ENCODE peak calls at places on chromosomes 11 and 22, in six cellular contexts. V is uterus; S is dorsolateral prefrontal cortex; X is colonic mucosa; J is CD8-positive, alpha-beta T cell; E is Panc1. N is an unnamed sample.
A peak's percentile ranks its signal among the peaks of the same experiment; 100 is the strongest.

GRCh38 chr11:132028380-132029240 is 658.2 kb downstream of the NTM start:
- DNase-seq in V (peak; percentile 23), J (no peak), X (peak; percentile 31), S (no peak), E (peak; percentile 4), N (no peak)

GRCh38 chr11:66974724-66975402 is at the start of gene C11orf86:
- DNase-seq in S (no peak), J (no peak), X (peak; percentile 63), V (no peak), E (no peak), N (peak; percentile 89)

GRCh38 chr11:17066691-17067090 is 10.8 kb downstream of the RPS13 start:
- DNase-seq in V (no peak), E (no peak), S (no peak), J (no peak), X (no peak), N (no peak)

GRCh38 chr11:83680351-83680750 is 394.2 kb upstream of the CCDC90B start:
- DNase-seq in V (no peak), J (no peak), S (no peak), E (no peak), X (no peak), N (no peak)

GRCh38 chr11:12206529-12206928 is 96.1 kb downstream of the MICAL2 start:
- DNase-seq in J (no peak), S (no peak), X (no peak), E (no peak), V (no peak), N (no peak)

GRCh38 chr11:15976433-15977045 is 379.8 kb downstream of the SOX6 start:
- DNase-seq in J (no peak), E (no peak), S (no peak), X (no peak), V (no peak), N (no peak)

GRCh38 chr11:13337986-13338436 is 60.4 kb downstream of the BMAL1 start:
- DNase-seq in V (no peak), S (no peak), E (no peak), J (no peak), X (no peak), N (no peak)

GRCh38 chr22:50146440-50147228 is 23.9 kb upstream of the PANX2 start:
- DNase-seq in V (peak; percentile 65), J (no peak), E (no peak), X (peak; percentile 64), S (peak; percentile 79), N (peak; percentile 75)

GRCh38 chr11:71962428-71963038 is 33.7 kb downstream of the RNF121 start:
- DNase-seq in E (no peak), V (no peak), X (no peak), S (no peak), J (no peak), N (no peak)

GRCh38 chr11:67301951-67302516 is 1.3 kb upstream of the SSH3 start:
- DNase-seq in E (no peak), S (peak; percentile 49), V (no peak), X (peak; percentile 78), J (peak; percentile 3), N (no peak)

GRCh38 chr22:26573026-26573662 is 16.8 kb downstream of the TPST2 start:
- DNase-seq in J (peak; percentile 18), V (no peak), E (no peak), S (no peak), X (no peak), N (peak; percentile 30)

GRCh38 chr11:62337682-62338181 is 484 bp downstream of the ASRGL1 start:
- DNase-seq in S (peak; percentile 51), J (peak; percentile 12), X (peak; percentile 49), V (peak; percentile 17), E (no peak), N (no peak)

GRCh38 chr11:60711316-60711715 is 11.9 kb downstream of the MS4A8 start:
- DNase-seq in V (no peak), S (no peak), X (no peak), E (no peak), J (no peak), N (peak; percentile 60)

GRCh38 chr22:29307658-29308147 is 1.3 kb downstream of the GAS2L1 start:
- DNase-seq in V (no peak), J (no peak), S (no peak), E (no peak), X (no peak), N (no peak)

GRCh38 chr11:62050716-62051115 is 73.1 kb upstream of the INCENP start:
- DNase-seq in E (no peak), S (no peak), J (no peak), X (no peak), V (no peak), N (no peak)

GRCh38 chr11:26324270-26324669 is 7.7 kb upstream of the ANO3 start:
- DNase-seq in V (no peak), S (no peak), X (no peak), E (no peak), J (no peak), N (no peak)

GRCh38 chr11:89491141-89491690 is at the start of gene NOX4:
- DNase-seq in E (no peak), X (no peak), S (no peak), J (no peak), V (peak; percentile 39), N (no peak)

GRCh38 chr11:25734592-25735211 is 597.2 kb upstream of the ANO3 start:
- DNase-seq in V (no peak), E (no peak), S (no peak), X (no peak), J (no peak), N (no peak)

GRCh38 chr22:29369460-29369859 is 18.9 kb downstream of the AP1B1 start:
- DNase-seq in J (no peak), V (peak; percentile 64), X (no peak), E (no peak), S (peak; percentile 57), N (peak; percentile 61)

GRCh38 chr11:206516-207212 is 535 bp downstream of the BET1L start:
- DNase-seq in X (peak; percentile 59), S (peak; percentile 29), V (no peak), E (no peak), J (peak; percentile 28), N (peak; percentile 66)

GRCh38 chr22:29733362-29734322 is 13.8 kb downstream of the CABP7 start:
- DNase-seq in E (no peak), X (peak; percentile 39), S (no peak), V (no peak), J (no peak), N (peak; percentile 67)

GRCh38 chr22:17120281-17120680 is 879 bp downstream of the TMEM121B start:
- DNase-seq in V (peak; percentile 33), E (no peak), X (no peak), S (no peak), J (peak; percentile 71), N (peak; percentile 55)

GRCh38 chr11:61551630-61552029 is 29.2 kb downstream of the SYT7 start:
- DNase-seq in E (no peak), X (no peak), J (no peak), S (no peak), V (no peak), N (no peak)

GRCh38 chr22:17272511-17272991 is 53.3 kb upstream of the ADA2 start:
- DNase-seq in S (no peak), E (no peak), X (no peak), V (no peak), J (no peak), N (no peak)

GRCh38 chr11:5380740-5381342 is 2.8 kb upstream of the OR51M1 start:
- DNase-seq in X (peak; percentile 48), J (peak; percentile 4), E (peak; percentile 45), V (no peak), S (no peak), N (no peak)

GRCh38 chr11:2387266-2387982 is 10.3 kb downstream of the CD81 start:
- DNase-seq in E (no peak), S (no peak), J (peak; percentile 37), X (no peak), V (no peak), N (no peak)

GRCh38 chr22:50189184-50189848 is 3.6 kb downstream of the TRABD start:
- DNase-seq in J (no peak), V (no peak), E (no peak), S (no peak), X (peak; percentile 64), N (no peak)

GRCh38 chr11:17887779-17888178 is 125.1 kb downstream of the SERGEF start:
- DNase-seq in X (no peak), E (no peak), V (no peak), J (no peak), S (no peak), N (no peak)

GRCh38 chr11:58530236-58530635 is 22.3 kb upstream of the OR5B21 start:
- DNase-seq in E (no peak), J (peak; percentile 55), V (no peak), S (no peak), X (no peak), N (peak; percentile 47)

GRCh38 chr11:100936781-100937180 is 192.8 kb downstream of the PGR start:
- DNase-seq in E (no peak), S (no peak), V (no peak), J (no peak), X (no peak), N (no peak)

GRCh38 chr11:100930185-100930778 is 199.3 kb downstream of the PGR start:
- DNase-seq in S (no peak), J (no peak), X (no peak), V (no peak), E (no peak), N (no peak)

GRCh38 chr11:100929377-100929776 is 200.2 kb downstream of the PGR start:
- DNase-seq in S (no peak), V (no peak), X (no peak), E (no peak), J (no peak), N (no peak)

GRCh38 chr11:100928426-100928825 is 201.2 kb downstream of the PGR start:
- DNase-seq in X (no peak), S (no peak), J (no peak), E (no peak), V (no peak), N (no peak)

GRCh38 chr11:100932474-100933100 is 197.0 kb downstream of the PGR start:
- DNase-seq in S (no peak), V (no peak), E (no peak), J (no peak), X (no peak), N (no peak)
- TF ChIP-seq CTCF in S (peak; percentile 27), V (peak; percentile 54), E (peak; percentile 63), J (no peak), X (peak; percentile 32), N (no peak)

GRCh38 chr11:68412593-68413475 is 47.7 kb upstream of the PPP6R3 start:
- DNase-seq in E (no peak), X (no peak), V (peak; percentile 52), J (no peak), S (no peak), N (peak; percentile 54)
- H3K27ac ChIP-seq in E (no peak overlapping the region), X (peak overlapping the region; percentile 66), V (peak overlapping the region; percentile 22), J (no peak overlapping the region), S (no peak overlapping the region), N (peak overlapping the region; percentile 17)

DNA sequence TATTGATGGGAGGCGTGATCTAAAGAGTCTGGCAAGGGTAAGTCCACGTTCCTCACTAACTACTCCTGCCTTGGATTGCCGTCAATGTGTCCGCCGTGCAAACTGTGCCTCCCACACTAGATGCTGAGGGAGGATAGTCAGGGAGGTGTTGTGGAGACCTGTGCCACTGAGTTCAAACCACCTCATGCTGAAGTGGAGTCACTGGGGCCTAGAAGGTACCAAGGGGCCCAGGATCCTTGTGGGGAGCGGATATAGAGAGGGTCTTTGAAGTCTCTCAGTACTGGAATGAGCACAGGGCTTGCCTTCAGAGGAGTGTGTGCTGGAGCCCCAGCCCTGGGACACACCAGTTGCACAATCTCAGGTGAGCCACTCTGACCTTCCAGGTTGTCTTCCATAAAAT is 27.1 kb upstream of the TMPRSS4 start:
- DNase-seq in E (no peak), X (no peak), J (no peak), S (no peak), V (no peak), N (peak; percentile 37)
- H3K27me3 ChIP-seq in E (peaks cover 27% of the 10 kb centered on the region), X (no peaks in the 10 kb centered on the region), J (no peaks in the 10 kb centered on the region), S (no peaks in the 10 kb centered on the region), V (no peaks in the 10 kb centered on the region), N (no peaks in the 10 kb centered on the region)

GRCh38 chr22:32820131-32820882 is 18.8 kb downstream of the TIMP3 start:
- DNase-seq in S (no peak), E (no peak), V (no peak), J (no peak), X (no peak), N (no peak)
- TF ChIP-seq CTCF in S (no peak), E (no peak), V (no peak), J (no peak), X (no peak), N (no peak)